ENCODE peak calls at places on chromosomes 12 and 14, in ten cellular contexts. Q is IMR-90, M is esophagus squamous epithelium, S is endothelial cell, C is ascending aorta, Y is suprapubic skin, X is testis, K is WTC11, F is psoas muscle, N is cardiac fibroblast. O is an unnamed sample.

GRCh38 chr12:29148958-29149690 is at the start of gene FAR2:
- DNase-seq in Q (no peak), M (no peak), S (peak), C (no peak), Y (peak), X (peak), K (peak), F (peak), N (peak), O (peak)

GRCh38 chr14:105491366-105492006 is 440 bp downstream of the TEDC1 start:
- DNase-seq in Q (peak), M (no peak), S (peak), C (no peak), Y (no peak), X (peak), K (peak), F (peak), N (peak), O (peak)

GRCh38 chr14:90814806-90815566 is 1.2 kb downstream of the TTC7B start:
- DNase-seq in Q (no peak), M (no peak), S (no peak), C (no peak), Y (no peak), X (no peak), K (no peak), F (no peak), N (no peak), O (no peak)

GRCh38 chr12:63967358-63967757 is 122.9 kb downstream of the SRGAP1 start:
- DNase-seq in Q (peak), M (no peak), S (no peak), C (no peak), Y (no peak), X (no peak), K (no peak), F (no peak), N (peak), O (no peak)

GRCh38 chr12:106288134-106288509 is 14.4 kb upstream of the TCP11L2 start:
- DNase-seq in Q (no peak), M (no peak), S (no peak), C (no peak), Y (no peak), X (no peak), K (no peak), F (no peak), N (no peak), O (no peak)

GRCh38 chr12:115149685-115150378 is 465.9 kb upstream of the TBX3 start:
- DNase-seq in Q (peak), M (no peak), S (no peak), C (no peak), Y (no peak), X (peak), K (no peak), F (no peak), N (peak), O (no peak)

GRCh38 chr12:6965714-6966113 is 4.8 kb downstream of the PHB2 start:
- DNase-seq in Q (no peak), M (no peak), S (no peak), C (no peak), Y (no peak), X (no peak), K (no peak), F (no peak), N (no peak), O (no peak)

GRCh38 chr12:26318661-26319068 is 123.3 kb downstream of the SSPN start:
- DNase-seq in Q (peak), M (no peak), S (no peak), C (no peak), Y (peak), X (peak), K (no peak), F (peak), N (peak), O (no peak)

GRCh38 chr14:93927746-93928145 is 602 bp downstream of the FAM181A start:
- DNase-seq in Q (no peak), M (no peak), S (no peak), C (no peak), Y (no peak), X (no peak), K (no peak), F (peak), N (no peak), O (no peak)

GRCh38 chr12:32739279-32739678 is 16.4 kb downstream of the YARS2 start:
- DNase-seq in Q (no peak), M (no peak), S (no peak), C (no peak), Y (no peak), X (no peak), K (no peak), F (no peak), N (no peak), O (no peak)

GRCh38 chr14:95432152-95433093 is 84.0 kb downstream of the SYNE3 start:
- DNase-seq in Q (peak), M (no peak), S (peak), C (no peak), Y (peak), X (peak), K (peak), F (peak), N (peak), O (peak)

GRCh38 chr12:88638388-88638787 is 58.1 kb upstream of the KITLG start:
- DNase-seq in Q (peak), M (no peak), S (peak), C (no peak), Y (no peak), X (no peak), K (no peak), F (no peak), N (peak), O (no peak)

GRCh38 chr14:30349515-30349914 is 209.4 kb upstream of the G2E3 start:
- DNase-seq in Q (no peak), M (no peak), S (no peak), C (no peak), Y (no peak), X (no peak), K (no peak), F (no peak), N (no peak), O (no peak)

GRCh38 chr14:72736791-72737559 is 156.9 kb downstream of the DPF3 start:
- DNase-seq in Q (no peak), M (no peak), S (no peak), C (peak), Y (peak), X (no peak), K (no peak), F (no peak), N (no peak), O (no peak)

DNA sequence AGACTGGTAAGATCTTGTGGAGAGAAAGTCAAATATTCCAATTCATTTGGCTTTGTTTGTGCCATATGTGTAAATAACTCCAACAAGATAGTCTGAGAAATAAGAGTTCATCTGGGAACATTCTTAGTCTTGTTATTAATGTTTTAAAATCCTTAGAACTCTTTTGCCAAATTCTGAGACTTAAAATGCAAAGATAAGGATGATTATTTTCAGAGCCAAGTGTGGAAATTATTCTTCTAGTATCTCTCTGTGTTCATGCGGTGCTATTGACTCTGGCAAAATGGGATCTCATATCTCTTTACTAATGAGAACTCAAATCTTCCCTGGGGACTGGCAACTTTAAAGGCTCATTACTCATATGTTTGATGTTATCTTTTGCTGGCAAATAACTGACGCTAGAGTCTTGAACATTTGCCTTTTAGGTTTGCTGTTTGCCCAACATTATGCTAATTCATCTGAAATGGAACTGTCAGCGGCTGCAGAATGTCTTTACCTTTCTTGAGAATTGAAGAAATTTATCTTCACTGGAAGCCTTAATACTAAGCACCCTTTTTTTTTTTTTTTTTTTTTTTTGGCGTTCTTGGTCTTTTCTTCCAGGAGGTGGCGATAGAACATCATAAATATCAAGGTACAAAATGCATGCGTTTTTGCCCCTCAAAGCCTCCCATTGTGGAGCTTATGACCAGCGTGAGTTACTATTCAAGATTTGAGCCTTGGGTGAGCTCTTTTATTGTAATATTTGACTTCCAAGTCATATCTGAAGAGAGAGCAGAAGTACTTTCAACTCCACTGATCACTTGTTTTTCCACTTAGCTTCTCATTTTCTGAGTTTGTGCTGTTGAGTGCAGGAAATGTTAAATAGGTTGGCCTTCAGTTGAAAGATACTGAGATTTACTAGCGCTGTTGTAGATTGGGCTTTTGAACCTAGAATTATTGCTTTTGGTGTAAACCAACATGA is 86.5 kb downstream of the CAND1 start:
- DNase-seq in Q (peak), M (no peak), S (peak), C (no peak), Y (no peak), X (peak), K (no peak), F (no peak), N (peak), O (no peak)
- TF ChIP-seq CTCF in Q (peak), M (peak), S (peak), C (peak), Y (peak), X (no peak), K (peak), F (peak), N (peak), O (peak)

DNA sequence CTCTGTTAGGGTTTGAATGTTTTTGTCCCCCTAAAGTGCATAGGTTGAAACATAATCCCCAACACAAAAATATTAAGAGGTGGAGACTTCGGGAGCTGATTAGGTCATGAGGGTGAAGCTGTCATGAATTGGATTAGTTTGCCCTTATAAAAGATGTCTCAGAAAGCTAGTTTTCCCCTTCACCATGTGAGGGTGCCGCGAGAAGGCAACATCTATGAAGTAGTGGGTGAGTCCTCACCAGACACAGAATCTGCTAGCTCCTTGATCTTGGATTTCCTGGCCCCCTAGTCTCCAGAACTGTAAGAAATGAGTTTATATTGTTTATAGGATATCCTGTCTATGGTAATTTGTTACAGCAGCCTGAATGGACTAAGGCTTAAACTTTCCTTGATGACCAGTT is 301.5 kb upstream of the ATP2B1 start:
- DNase-seq in Q (peak), M (no peak), S (no peak), C (no peak), Y (no peak), X (no peak), K (no peak), F (no peak), N (peak), O (peak)
- TF ChIP-seq CTCF in Q (peak), M (no peak), S (no peak), C (no peak), Y (no peak), X (no peak), K (no peak), F (no peak), N (no peak), O (peak)

GRCh38 chr12:56127888-56128668 is at the start of gene ESYT1:
- DNase-seq in Q (peak), M (peak), S (peak), C (peak), Y (peak), X (peak), K (peak), F (peak), N (peak), O (peak)
- TF ChIP-seq CTCF in Q (no peak), M (peak), S (no peak), C (no peak), Y (no peak), X (no peak), K (no peak), F (no peak), N (no peak), O (no peak)

DNA sequence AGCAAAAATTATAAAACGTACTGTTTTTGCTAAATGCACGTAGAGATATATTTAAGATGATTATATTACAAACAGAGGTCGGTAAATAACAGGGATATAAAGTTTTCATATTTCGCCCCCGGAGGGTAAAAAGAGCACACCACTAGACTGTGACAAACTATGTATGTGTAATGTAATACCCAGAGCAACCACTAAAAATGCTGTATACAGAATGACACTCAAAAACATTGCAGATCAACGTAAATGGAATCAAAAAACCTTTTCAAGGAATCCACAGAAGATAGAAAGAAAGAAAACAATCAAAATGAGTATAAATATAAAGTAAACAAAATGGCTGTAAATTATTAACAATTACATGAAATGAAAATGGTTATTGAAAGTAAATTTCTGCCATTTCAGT is 37.6 kb upstream of the PRB4 start:
- DNase-seq in Q (no peak), M (no peak), S (no peak), C (no peak), Y (no peak), X (no peak), K (no peak), F (no peak), N (no peak), O (no peak)
- TF ChIP-seq CTCF in Q (no peak), M (peak), S (peak), C (no peak), Y (no peak), X (no peak), K (no peak), F (no peak), N (no peak), O (peak)

GRCh38 chr12:132458441-132459225 is 31.3 kb upstream of the FBRSL1 start:
- DNase-seq in Q (no peak), M (no peak), S (no peak), C (no peak), Y (no peak), X (no peak), K (no peak), F (peak), N (no peak), O (no peak)

GRCh38 chr12:132459270-132459669 is 30.7 kb upstream of the FBRSL1 start:
- DNase-seq in Q (no peak), M (no peak), S (no peak), C (no peak), Y (no peak), X (no peak), K (no peak), F (no peak), N (no peak), O (no peak)

GRCh38 chr12:132461526-132461925 is 28.4 kb upstream of the FBRSL1 start:
- DNase-seq in Q (no peak), M (no peak), S (no peak), C (no peak), Y (no peak), X (no peak), K (no peak), F (no peak), N (no peak), O (no peak)

GRCh38 chr12:132462778-132463177 is 27.2 kb upstream of the FBRSL1 start:
- DNase-seq in Q (no peak), M (no peak), S (no peak), C (no peak), Y (no peak), X (no peak), K (no peak), F (no peak), N (no peak), O (no peak)

DNA sequence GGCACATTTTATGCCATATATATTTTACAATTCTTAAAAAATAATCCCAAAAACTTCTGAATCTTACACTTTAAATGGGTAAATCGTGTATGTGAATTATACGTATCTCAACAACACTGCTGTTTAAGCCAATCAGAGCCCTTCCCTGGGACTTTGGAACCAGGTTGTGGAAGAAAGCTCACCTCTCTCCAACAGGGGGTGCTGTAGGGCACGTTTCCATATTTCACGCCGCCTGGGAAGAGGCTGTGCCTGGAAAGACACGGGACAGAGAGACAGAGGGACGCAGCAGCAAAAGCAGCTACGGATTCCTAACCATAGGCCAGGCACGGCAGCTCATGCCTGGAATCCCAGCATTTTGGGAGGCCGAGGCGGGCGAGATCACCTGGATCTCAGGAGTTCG is 29.4 kb upstream of the FBRSL1 start:
- DNase-seq in Q (no peak), M (no peak), S (peak), C (no peak), Y (no peak), X (no peak), K (peak), F (no peak), N (peak), O (no peak)
- TF ChIP-seq CTCF in Q (peak), M (peak), S (peak), C (no peak), Y (no peak), X (no peak), K (peak), F (peak), N (peak), O (peak)

GRCh38 chr12:50590869-50591268 is 86.1 kb downstream of the DIP2B start:
- DNase-seq in Q (no peak), M (no peak), S (no peak), C (no peak), Y (no peak), X (no peak), K (no peak), F (no peak), N (no peak), O (no peak)

GRCh38 chr12:50584135-50584534 is 79.3 kb downstream of the DIP2B start:
- DNase-seq in Q (no peak), M (no peak), S (no peak), C (no peak), Y (no peak), X (no peak), K (no peak), F (no peak), N (no peak), O (no peak)

GRCh38 chr12:50595667-50596066 is 90.9 kb downstream of the DIP2B start:
- DNase-seq in Q (no peak), M (no peak), S (no peak), C (no peak), Y (no peak), X (no peak), K (no peak), F (no peak), N (no peak), O (no peak)

GRCh38 chr12:50589650-50590435 is 85.1 kb downstream of the DIP2B start:
- DNase-seq in Q (peak), M (no peak), S (no peak), C (no peak), Y (no peak), X (no peak), K (no peak), F (no peak), N (peak), O (no peak)
- TF ChIP-seq CTCF in Q (no peak), M (no peak), S (no peak), C (no peak), Y (no peak), X (no peak), K (no peak), F (no peak), N (no peak), O (no peak)